ENCODE peak calls at places on chromosomes 16 and 17, in four cellular contexts. S is tibial nerve, F is A549, E is SK-N-SH. K is an unnamed sample.

GRCh38 chr16:5058476-5058875 is 7.3 kb downstream of the C16orf89 start:
- DNase-seq in S (no peak), F (peak), E (peak), K (no peak)

GRCh38 chr17:14595656-14596055 is 294.8 kb downstream of the HS3ST3B1 start:
- DNase-seq in S (no peak), F (no peak), E (no peak), K (no peak)

GRCh38 chr17:511833-512251 is 159.2 kb upstream of the RPH3AL start:
- DNase-seq in S (no peak), F (no peak), E (no peak), K (no peak)

GRCh38 chr16:79294568-79294967 is 306.0 kb downstream of the MAF start:
- DNase-seq in S (no peak), F (no peak), E (no peak), K (no peak)

GRCh38 chr17:80259642-80260535 is 763 bp upstream of the RNF213 start:
- DNase-seq in S (peak), F (peak), E (peak), K (peak)

GRCh38 chr17:78793415-78793814 is 11.3 kb upstream of the CYTH1 start:
- DNase-seq in S (no peak), F (no peak), E (no peak), K (no peak)

GRCh38 chr16:58913456-58913855 is 179.3 kb upstream of the GOT2 start:
- DNase-seq in S (no peak), F (no peak), E (no peak), K (no peak)

GRCh38 chr17:83015511-83015910 is 63.9 kb upstream of the METRNL start:
- DNase-seq in S (no peak), F (no peak), E (no peak), K (no peak)

GRCh38 chr16:89958596-89958995 is 10.0 kb downstream of the DEF8 start:
- DNase-seq in S (no peak), F (no peak), E (no peak), K (no peak)

GRCh38 chr17:47332287-47332686 is 8.5 kb downstream of the EFCAB13 start:
- DNase-seq in S (no peak), F (no peak), E (no peak), K (no peak)

GRCh38 chr17:34443832-34444469 is 80.9 kb upstream of the CCL1 start:
- DNase-seq in S (no peak), F (peak), E (peak), K (no peak)

GRCh38 chr17:27985306-27985705 is 57.2 kb upstream of the NLK start:
- DNase-seq in S (no peak), F (no peak), E (no peak), K (no peak)

GRCh38 chr16:85047867-85048455 is 20.4 kb downstream of the KIAA0513 start:
- DNase-seq in S (no peak), F (no peak), E (no peak), K (no peak)

GRCh38 chr16:81099958-81100357 is 3.8 kb upstream of the GCSH start:
- DNase-seq in S (no peak), F (no peak), E (no peak), K (no peak)
- TF ChIP-seq EP300 in S (no peak), F (no peak), E (no peak), K (no peak)

GRCh38 chr17:76032073-76032779 is 5.1 kb upstream of the EVPL start:
- DNase-seq in S (no peak), F (no peak), E (peak), K (no peak)

GRCh38 chr17:76036497-76037380 is 9.6 kb upstream of the EVPL start:
- DNase-seq in S (no peak), F (no peak), E (peak), K (no peak)

GRCh38 chr17:76032780-76033108 is 5.6 kb upstream of the EVPL start:
- DNase-seq in S (no peak), F (no peak), E (no peak), K (no peak)

GRCh38 chr17:76033139-76033538 is 6.0 kb upstream of the EVPL start:
- DNase-seq in S (no peak), F (no peak), E (no peak), K (no peak)

GRCh38 chr17:76034433-76035185 is 7.5 kb upstream of the EVPL start:
- DNase-seq in S (no peak), F (no peak), E (no peak), K (no peak)
- TF ChIP-seq EP300 in S (no peak), F (no peak), E (no peak), K (no peak)

GRCh38 chr17:39517224-39517623 is 55.9 kb downstream of the CDK12 start:
- DNase-seq in S (no peak), F (no peak), E (no peak), K (no peak)
- TF ChIP-seq EP300 in S (no peak), F (no peak), E (no peak), K (no peak)

DNA sequence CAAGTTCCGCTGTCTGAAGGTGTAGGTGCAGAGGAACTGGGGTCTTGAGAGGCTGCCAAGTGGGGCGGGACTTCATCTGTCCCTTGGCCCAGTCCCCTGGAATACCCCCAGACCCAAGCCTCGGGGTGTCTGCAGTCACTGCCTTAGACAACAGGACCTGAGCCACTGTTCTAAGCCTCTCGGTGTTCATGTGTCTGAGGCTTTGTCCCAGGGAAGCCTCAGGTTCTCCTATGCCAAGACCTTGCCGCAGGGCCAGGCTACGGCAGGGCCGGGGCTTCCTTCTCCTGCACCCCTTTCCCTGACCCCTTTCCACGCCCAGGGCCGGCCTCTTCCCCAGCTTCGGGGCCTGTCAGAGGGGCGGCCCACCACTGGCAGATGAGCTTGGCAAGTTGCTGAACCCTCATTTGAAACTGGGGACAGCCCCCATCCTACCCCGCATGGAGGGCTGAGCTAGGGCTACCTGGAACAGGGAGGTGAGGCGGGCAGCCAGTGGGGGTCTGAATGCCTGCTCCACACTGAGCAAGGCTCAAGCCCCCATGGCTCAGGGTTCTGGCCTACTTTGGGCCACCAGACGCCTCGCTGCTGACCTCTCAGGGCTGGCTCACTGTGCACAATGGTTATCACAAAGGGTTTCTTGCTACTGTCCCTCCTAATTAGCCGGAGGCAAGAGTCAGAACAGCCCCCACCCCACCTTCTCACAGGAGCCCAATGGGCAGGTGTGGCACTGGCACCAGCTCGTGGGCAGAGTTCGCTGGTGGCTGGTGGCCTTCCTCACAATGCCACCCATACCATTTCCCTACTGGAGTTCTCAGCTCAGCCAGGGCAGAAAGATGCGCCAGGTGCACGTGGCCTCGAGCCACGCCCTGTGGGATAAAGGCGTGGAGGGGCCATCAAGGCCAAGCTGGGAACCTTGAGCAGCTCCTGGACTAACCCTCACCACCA is 7.1 kb downstream of the LITAFD start:
- DNase-seq in S (no peak), F (no peak), E (no peak), K (no peak)
- TF ChIP-seq EP300 in S (no peak), F (no peak), E (no peak), K (no peak)

GRCh38 chr16:228917-229730 is at the start of gene LUC7L:
- DNase-seq in S (peak), F (peak), E (peak), K (peak)
- TF ChIP-seq EP300 in S (peak), F (no peak), E (peak), K (no peak)

DNA sequence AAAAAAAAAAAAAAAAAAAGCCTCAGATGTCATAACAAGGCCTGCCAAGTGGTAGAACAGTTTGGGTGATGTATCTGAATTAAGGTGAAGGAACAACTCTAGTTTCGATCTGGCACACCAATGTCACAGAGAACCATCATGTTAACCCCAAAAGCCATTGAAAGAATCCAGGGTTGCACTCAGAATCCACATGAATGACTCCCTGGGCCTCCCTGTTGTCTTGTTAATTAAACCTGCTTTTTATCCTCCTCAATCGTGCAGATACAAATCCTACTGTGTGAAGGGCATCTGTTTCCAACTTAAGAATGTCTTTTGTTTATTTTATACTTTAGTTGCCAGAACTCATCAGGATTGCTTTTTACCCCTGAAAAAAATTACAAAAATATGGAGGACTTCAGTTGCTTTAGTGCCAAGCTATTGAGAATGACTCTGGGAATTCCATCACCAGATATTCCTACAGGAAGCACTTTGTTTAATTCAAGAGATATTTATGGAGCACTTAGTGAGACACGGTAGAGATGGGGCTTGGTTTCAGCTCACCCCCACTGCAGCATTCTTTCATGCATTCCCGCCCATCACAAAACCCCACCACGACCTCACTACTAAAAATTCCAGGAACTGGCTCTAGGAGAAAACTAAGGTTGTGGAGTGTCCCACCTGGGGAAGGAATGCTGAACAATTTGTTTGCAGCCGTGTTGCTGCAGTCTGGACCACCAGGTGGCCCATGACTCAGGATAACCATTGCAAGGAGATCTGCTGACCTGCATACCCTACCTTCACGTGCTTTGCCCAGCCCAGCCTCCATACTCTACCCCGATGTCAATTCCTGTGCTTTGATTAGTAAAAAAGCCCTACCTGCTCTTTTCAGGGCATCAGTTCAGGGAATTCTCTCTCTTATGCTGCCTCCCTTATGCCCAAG is 63.8 kb upstream of the GPRC5B start:
- DNase-seq in S (no peak), F (no peak), E (no peak), K (no peak)
- TF ChIP-seq EP300 in S (no peak), F (no peak), E (no peak), K (no peak)

GRCh38 chr17:16465861-16466338 is 26.1 kb downstream of the LRRC75A start:
- DNase-seq in S (no peak), F (no peak), E (no peak), K (no peak)
- TF ChIP-seq EP300 in S (no peak), F (no peak), E (no peak), K (no peak)

DNA sequence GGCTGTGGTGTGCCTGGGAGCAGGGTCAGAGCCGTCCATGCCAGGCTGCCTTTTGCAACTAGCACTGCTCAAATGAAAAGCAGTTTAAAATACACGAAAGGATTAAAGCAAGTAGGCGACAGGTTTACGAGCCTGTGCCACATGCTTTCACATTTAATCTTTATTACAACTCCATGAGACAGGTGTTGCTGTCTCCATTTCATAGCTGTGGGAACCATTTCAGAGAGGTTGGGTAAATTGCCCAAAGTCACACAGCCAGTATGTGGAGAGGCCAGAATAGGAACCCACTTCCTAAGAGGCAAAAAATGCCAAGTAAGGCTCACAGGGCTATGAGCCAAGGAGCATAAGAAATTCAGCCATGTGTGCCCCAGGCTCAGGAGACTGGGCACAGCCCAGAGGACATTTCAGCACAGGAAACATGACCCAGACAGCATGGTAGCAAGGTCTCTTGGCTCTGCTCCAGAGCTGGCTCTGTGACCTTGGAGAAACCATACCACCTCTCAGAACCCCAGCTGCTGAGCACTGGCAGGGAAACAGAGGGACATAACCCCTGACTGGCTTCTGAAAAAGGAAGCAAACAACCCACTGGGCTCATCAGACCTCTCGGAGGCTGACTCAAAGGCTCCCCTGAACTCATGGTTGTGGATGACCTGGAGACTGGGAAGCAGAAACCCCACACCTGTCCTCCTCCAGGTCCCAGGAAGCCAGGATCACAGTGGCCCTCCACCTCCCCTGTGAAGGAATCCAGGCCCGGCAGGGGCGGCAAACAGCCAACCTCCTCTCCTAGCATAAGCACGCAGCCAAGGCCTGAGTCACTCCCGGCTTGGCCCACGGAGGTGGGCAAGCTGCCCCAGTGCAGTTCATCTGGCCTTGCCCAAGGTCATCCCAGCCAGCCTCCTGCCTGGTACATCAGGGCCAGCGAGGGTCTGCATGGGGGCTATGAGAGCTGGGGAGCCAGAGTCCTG is 40.3 kb upstream of the MRPS23 start:
- DNase-seq in S (no peak), F (peak), E (peak), K (peak)
- TF ChIP-seq EP300 in S (no peak), F (peak), E (peak), K (no peak)

GRCh38 chr16:813204-813915 is 12.8 kb upstream of the GNG13 start:
- DNase-seq in S (no peak), F (peak), E (peak), K (peak)
- TF ChIP-seq EP300 in S (no peak), F (no peak), E (no peak), K (no peak)

DNA sequence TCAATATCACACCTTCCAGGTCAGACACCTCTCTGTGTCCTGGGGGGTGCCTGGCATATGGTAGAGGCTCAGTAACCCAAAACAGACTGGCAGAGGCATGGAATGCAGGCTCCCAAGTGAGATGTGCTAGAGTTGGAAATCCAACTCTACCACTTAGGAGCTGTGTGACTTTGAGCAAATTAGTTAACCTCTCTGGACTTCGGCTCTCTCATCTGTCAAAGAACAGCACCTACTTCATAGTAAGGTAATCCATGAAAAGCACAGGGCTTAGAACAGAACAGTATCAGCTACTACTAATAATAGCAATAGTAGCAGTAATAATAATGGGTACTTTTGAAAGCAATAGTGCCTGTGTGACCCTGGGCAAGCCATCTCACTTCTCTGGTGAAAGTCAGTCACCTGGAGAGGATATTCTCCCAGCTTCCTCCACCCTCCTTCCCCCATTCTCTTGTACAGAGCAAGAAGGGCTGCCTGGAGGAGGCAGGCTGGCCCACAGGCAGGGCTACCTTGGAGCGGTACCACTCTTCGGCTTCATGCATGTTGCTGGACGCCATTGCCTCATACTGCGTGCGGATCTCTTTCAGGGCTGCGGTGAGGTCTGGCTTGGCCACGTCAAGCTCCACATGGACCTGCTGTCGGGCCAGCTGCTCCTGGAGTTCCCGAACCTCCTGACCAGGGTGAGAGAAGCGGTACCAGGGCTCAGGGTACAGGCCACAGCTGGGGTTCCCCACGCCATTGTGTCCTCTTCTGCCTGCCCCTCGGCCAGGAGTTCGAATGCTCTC is 2.3 kb downstream of the GFAP start:
- DNase-seq in S (no peak), F (no peak), E (peak), K (no peak)
- TF ChIP-seq EP300 in S (no peak), F (no peak), E (no peak), K (no peak)

K was measured in ovary.